ENCODE peak calls at places on chromosomes 5 and 9, in five cellular contexts. One of them, this sample, is unnamed.

GRCh38 chr5:98144710-98145109 is 628.8 kb upstream of the RGMB start:
- DNase-seq in prostate gland: no peak
- DNase-seq in heart left ventricle: no peak
- DNase-seq in HCT116: no peak
- DNase-seq in uterus: no peak
- DNase-seq in this sample: no peak

GRCh38 chr9:78289474-78289873 is 7.5 kb upstream of the PSAT1 start:
- DNase-seq in prostate gland: no peak
- DNase-seq in heart left ventricle: no peak
- DNase-seq in uterus: no peak
- DNase-seq in HCT116: no peak
- DNase-seq in this sample: no peak

GRCh38 chr9:127779136-127779981 is 893 bp upstream of the SH2D3C start:
- DNase-seq in prostate gland: no peak
- DNase-seq in heart left ventricle: no peak
- DNase-seq in HCT116: no peak
- DNase-seq in uterus: no peak
- DNase-seq in this sample: no peak

GRCh38 chr5:94562327-94562971 is 56.0 kb downstream of the KIAA0825 start:
- DNase-seq in prostate gland: no peak
- DNase-seq in HCT116: no peak
- DNase-seq in uterus: no peak
- DNase-seq in heart left ventricle: no peak
- DNase-seq in this sample: no peak

GRCh38 chr9:35919212-35920003 is 10.1 kb downstream of the SPAAR start:
- DNase-seq in HCT116: no peak
- DNase-seq in uterus: no peak
- DNase-seq in prostate gland: no peak
- DNase-seq in heart left ventricle: no peak
- DNase-seq in this sample: no peak

GRCh38 chr5:114360816-114361723 is 800 bp upstream of the KCNN2 start:
- DNase-seq in heart left ventricle: peak; percentile 35
- DNase-seq in uterus: peak; percentile 20
- DNase-seq in HCT116: no peak
- DNase-seq in prostate gland: peak; percentile 52
- DNase-seq in this sample: peak; percentile 46

GRCh38 chr9:108186996-108187395 is 668.8 kb downstream of the ACTL7B start:
- DNase-seq in prostate gland: no peak
- DNase-seq in uterus: no peak
- DNase-seq in heart left ventricle: peak; percentile 78
- DNase-seq in HCT116: no peak
- DNase-seq in this sample: peak; percentile 66

GRCh38 chr9:131731237-131731995 is 8.5 kb downstream of the RAPGEF1 start:
- DNase-seq in uterus: no peak
- DNase-seq in prostate gland: no peak
- DNase-seq in HCT116: no peak
- DNase-seq in heart left ventricle: no peak
- DNase-seq in this sample: no peak

GRCh38 chr5:154850255-154851062 is at the start of gene FAXDC2:
- DNase-seq in prostate gland: peak; percentile 71
- DNase-seq in HCT116: no peak
- DNase-seq in heart left ventricle: peak; percentile 87
- DNase-seq in uterus: peak; percentile 89
- DNase-seq in this sample: peak; percentile 92

GRCh38 chr5:13658761-13659160 is 285.7 kb downstream of the DNAH5 start:
- DNase-seq in uterus: no peak
- DNase-seq in HCT116: no peak
- DNase-seq in prostate gland: no peak
- DNase-seq in heart left ventricle: no peak
- DNase-seq in this sample: no peak

GRCh38 chr5:13662646-13663045 is 281.8 kb downstream of the DNAH5 start:
- DNase-seq in heart left ventricle: no peak
- DNase-seq in prostate gland: no peak
- DNase-seq in uterus: no peak
- DNase-seq in HCT116: no peak
- DNase-seq in this sample: no peak

GRCh38 chr5:13659391-13659790 is 285.1 kb downstream of the DNAH5 start:
- DNase-seq in uterus: no peak
- DNase-seq in HCT116: no peak
- DNase-seq in heart left ventricle: no peak
- DNase-seq in prostate gland: no peak
- DNase-seq in this sample: no peak

GRCh38 chr5:13664377-13664776 is 280.1 kb downstream of the DNAH5 start:
- DNase-seq in HCT116: no peak
- DNase-seq in heart left ventricle: no peak
- DNase-seq in prostate gland: no peak
- DNase-seq in uterus: no peak
- DNase-seq in this sample: no peak

DNA sequence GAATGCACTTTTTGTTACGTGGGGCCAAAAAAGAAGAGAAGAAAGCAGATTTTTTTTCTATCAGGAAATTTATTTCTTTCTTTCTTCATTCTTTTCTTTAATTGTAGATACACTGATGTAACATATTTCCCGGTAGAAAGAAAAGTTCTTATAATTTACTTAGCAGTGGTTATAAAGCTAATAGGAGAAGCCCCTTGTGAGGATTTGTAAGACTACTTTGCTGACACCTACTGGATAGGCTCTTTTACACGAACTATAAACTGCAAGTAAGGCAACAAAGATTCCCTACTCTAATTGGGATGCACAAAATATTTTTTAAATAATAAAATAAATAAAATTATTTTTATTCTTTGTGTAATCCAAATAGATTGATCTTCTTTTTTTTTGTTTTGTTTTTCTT is 284.4 kb downstream of the DNAH5 start:
- DNase-seq in HCT116: no peak
- DNase-seq in uterus: no peak
- DNase-seq in heart left ventricle: no peak
- DNase-seq in prostate gland: no peak
- DNase-seq in this sample: no peak
- TF ChIP-seq CTCF in HCT116: no peak
- TF ChIP-seq CTCF in uterus: no peak
- TF ChIP-seq CTCF in heart left ventricle: no peak
- TF ChIP-seq CTCF in prostate gland: no peak
- TF ChIP-seq CTCF in this sample: no peak

DNA sequence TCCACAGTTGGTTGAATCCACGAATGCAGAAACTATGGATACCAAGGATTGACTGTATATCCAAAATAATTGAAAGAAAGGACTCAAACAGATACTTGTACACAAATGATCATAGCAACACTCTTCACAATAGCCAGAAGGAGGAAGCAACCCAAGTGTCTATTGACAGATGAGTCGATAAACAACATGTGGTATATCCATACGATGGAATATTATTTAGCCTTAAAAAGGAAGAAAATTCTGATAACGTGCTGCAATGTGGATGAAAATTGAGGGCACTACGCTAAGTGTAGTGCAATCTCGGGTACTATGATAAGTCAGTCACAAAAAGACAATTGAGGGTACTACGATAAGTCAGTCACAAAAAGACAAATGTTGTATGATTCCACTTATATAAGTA is 83.6 kb upstream of the CPEB4 start:
- DNase-seq in heart left ventricle: no peak
- DNase-seq in uterus: no peak
- DNase-seq in prostate gland: no peak
- DNase-seq in HCT116: no peak
- DNase-seq in this sample: no peak
- H3K4me1 ChIP-seq in heart left ventricle: no peaks in the 10 kb centered on the region
- H3K4me1 ChIP-seq in uterus: no peaks in the 10 kb centered on the region
- H3K4me1 ChIP-seq in prostate gland: no peaks in the 10 kb centered on the region
- H3K4me1 ChIP-seq in HCT116: peaks cover 2% of the 10 kb centered on the region
- H3K4me1 ChIP-seq in this sample: no peaks in the 10 kb centered on the region

GRCh38 chr5:87746891-87747366 is 334.2 kb upstream of the CCNH start:
- DNase-seq in heart left ventricle: no peak
- DNase-seq in HCT116: peak; percentile 75
- DNase-seq in prostate gland: no peak
- DNase-seq in uterus: no peak
- DNase-seq in this sample: no peak

GRCh38 chr5:87751801-87752200 is 339.1 kb upstream of the CCNH start:
- DNase-seq in prostate gland: no peak
- DNase-seq in HCT116: no peak
- DNase-seq in heart left ventricle: no peak
- DNase-seq in uterus: no peak
- DNase-seq in this sample: no peak

GRCh38 chr5:87741891-87742290 is 329.2 kb upstream of the CCNH start:
- DNase-seq in uterus: no peak
- DNase-seq in prostate gland: no peak
- DNase-seq in heart left ventricle: no peak
- DNase-seq in HCT116: no peak
- DNase-seq in this sample: no peak

GRCh38 chr5:87746341-87746740 is 333.6 kb upstream of the CCNH start:
- DNase-seq in HCT116: peak; percentile 24
- DNase-seq in uterus: no peak
- DNase-seq in heart left ventricle: no peak
- DNase-seq in prostate gland: no peak
- DNase-seq in this sample: no peak
- TF ChIP-seq POLR2A in HCT116: no peak
- TF ChIP-seq POLR2A in uterus: no peak
- TF ChIP-seq POLR2A in heart left ventricle: no peak
- TF ChIP-seq POLR2A in prostate gland: no peak
- TF ChIP-seq POLR2A in this sample: no peak

GRCh38 chr5:151219789-151220188 is 4.1 kb downstream of the CCDC69 start:
- DNase-seq in uterus: no peak
- DNase-seq in heart left ventricle: no peak
- DNase-seq in HCT116: no peak
- DNase-seq in prostate gland: no peak
- DNase-seq in this sample: peak; percentile 28
- TF ChIP-seq CTCF in uterus: no peak
- TF ChIP-seq CTCF in heart left ventricle: no peak
- TF ChIP-seq CTCF in HCT116: peak; percentile 41
- TF ChIP-seq CTCF in prostate gland: no peak
- TF ChIP-seq CTCF in this sample: no peak

GRCh38 chr9:95754533-95755420 is 120.7 kb upstream of the ERCC6L2 start:
- DNase-seq in heart left ventricle: no peak
- DNase-seq in uterus: no peak
- DNase-seq in prostate gland: no peak
- DNase-seq in HCT116: no peak
- DNase-seq in this sample: no peak

GRCh38 chr9:95755421-95755730 is 120.1 kb upstream of the ERCC6L2 start:
- DNase-seq in heart left ventricle: no peak
- DNase-seq in uterus: no peak
- DNase-seq in prostate gland: no peak
- DNase-seq in HCT116: no peak
- DNase-seq in this sample: no peak

GRCh38 chr9:95757483-95757882 is 118.0 kb upstream of the ERCC6L2 start:
- DNase-seq in heart left ventricle: no peak
- DNase-seq in prostate gland: no peak
- DNase-seq in HCT116: no peak
- DNase-seq in uterus: no peak
- DNase-seq in this sample: no peak

GRCh38 chr9:95757026-95757425 is 118.5 kb upstream of the ERCC6L2 start:
- DNase-seq in uterus: no peak
- DNase-seq in heart left ventricle: no peak
- DNase-seq in HCT116: no peak
- DNase-seq in prostate gland: peak; percentile 8
- DNase-seq in this sample: no peak

DNA sequence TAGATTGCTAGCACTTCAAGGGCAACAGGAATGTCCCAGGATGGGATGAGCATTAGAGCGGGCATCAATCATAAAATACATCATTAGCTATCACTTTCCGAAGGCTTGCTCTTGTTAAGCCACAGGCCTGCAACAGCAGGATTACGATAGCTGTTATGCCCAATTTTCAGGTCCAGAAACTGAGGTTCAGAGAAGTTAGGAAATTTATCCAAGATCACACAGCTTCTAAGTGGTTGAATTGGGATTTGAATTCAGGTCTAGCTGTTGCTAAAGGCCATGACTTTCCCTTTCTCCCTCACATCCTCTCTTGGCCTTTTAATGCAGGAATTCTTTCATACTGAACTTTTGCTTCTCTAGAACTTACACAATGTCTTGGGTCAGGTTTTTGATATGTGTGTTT is 119.4 kb upstream of the ERCC6L2 start:
- DNase-seq in HCT116: no peak
- DNase-seq in heart left ventricle: no peak
- DNase-seq in uterus: no peak
- DNase-seq in prostate gland: no peak
- DNase-seq in this sample: no peak
- H3K4me1 ChIP-seq in HCT116: no peaks in the 10 kb centered on the region
- H3K4me1 ChIP-seq in heart left ventricle: peaks cover 7% of the 10 kb centered on the region
- H3K4me1 ChIP-seq in uterus: no peaks in the 10 kb centered on the region
- H3K4me1 ChIP-seq in prostate gland: no peaks in the 10 kb centered on the region
- H3K4me1 ChIP-seq in this sample: peaks cover 44% of the 10 kb centered on the region

DNA sequence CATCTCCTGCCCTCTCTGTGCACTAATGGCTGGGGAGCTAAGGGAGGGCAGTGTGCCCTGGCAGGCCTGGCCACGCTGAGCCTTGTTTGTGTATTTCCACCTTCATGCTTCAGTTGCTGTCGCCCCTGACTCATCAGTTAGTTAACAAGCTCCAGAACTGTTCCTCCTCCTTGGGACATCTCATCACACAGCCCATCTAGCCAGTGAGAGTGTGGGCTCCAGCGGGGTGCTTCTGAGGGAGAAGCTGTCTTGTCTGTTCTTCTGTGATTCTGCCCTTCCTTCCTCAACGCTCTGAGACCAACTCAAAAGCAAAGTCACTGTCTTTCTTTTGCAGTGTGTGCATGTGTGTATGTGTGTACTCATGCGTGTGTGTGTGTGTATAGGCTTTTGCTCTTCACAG is 58.3 kb upstream of the CPEB4 start:
- DNase-seq in HCT116: no peak
- DNase-seq in prostate gland: peak; percentile 33
- DNase-seq in uterus: no peak
- DNase-seq in heart left ventricle: no peak
- DNase-seq in this sample: no peak
- TF ChIP-seq POLR2A in HCT116: no peak
- TF ChIP-seq POLR2A in prostate gland: no peak
- TF ChIP-seq POLR2A in uterus: no peak
- TF ChIP-seq POLR2A in heart left ventricle: no peak
- TF ChIP-seq POLR2A in this sample: no peak